ENCODE peak calls at places on chromosomes 12 and 14, in ten cellular contexts. F is sigmoid colon; T is OCI-LY7; N is pancreas; R is IMR-90; Q is cardiac muscle cell; M is A549; W is naive thymus-derived CD4-positive, alpha-beta T cell; L is foreskin keratinocyte; O is lung. D is an unnamed sample. For H3K4me1, the result is how much of the 10 kb centered on the place peaks cover.

GRCh38 chr14:91737619-91738018 is 5.7 kb upstream of the CATSPERB start:
- DNase-seq in F (no peak), T (no peak), N (no peak), R (no peak), Q (no peak), M (no peak), W (no peak), L (peak), O (no peak), D (no peak)

GRCh38 chr12:54525383-54525782 is 24.0 kb upstream of the PDE1B start:
- DNase-seq in F (no peak), T (no peak), N (no peak), R (no peak), Q (no peak), M (no peak), W (no peak), L (no peak), O (no peak), D (no peak)

GRCh38 chr14:93096923-93097322 is 18.8 kb downstream of the ITPK1 start:
- DNase-seq in F (no peak), T (no peak), N (no peak), R (no peak), Q (no peak), M (no peak), W (no peak), L (no peak), O (no peak), D (peak)

GRCh38 chr14:69682607-69683263 is 71.3 kb downstream of the SUSD6 start:
- DNase-seq in F (no peak), T (no peak), N (no peak), R (no peak), Q (no peak), M (no peak), W (no peak), L (no peak), O (no peak), D (no peak)

GRCh38 chr14:58078471-58078870 is 73.5 kb downstream of the ARMH4 start:
- DNase-seq in F (no peak), T (no peak), N (no peak), R (peak), Q (no peak), M (no peak), W (no peak), L (no peak), O (no peak), D (no peak)

GRCh38 chr14:20848955-20849570 is 42.1 kb upstream of the RNASE3 start:
- DNase-seq in F (no peak), T (no peak), N (no peak), R (no peak), Q (no peak), M (peak), W (no peak), L (no peak), O (no peak), D (no peak)

GRCh38 chr12:68137278-68137930 is 22.1 kb downstream of the IFNG start:
- DNase-seq in F (no peak), T (no peak), N (no peak), R (no peak), Q (no peak), M (no peak), W (peak), L (no peak), O (no peak), D (no peak)

GRCh38 chr14:33512201-33512600 is 438.7 kb downstream of the EGLN3 start:
- DNase-seq in F (no peak), T (no peak), N (no peak), R (no peak), Q (no peak), M (no peak), W (no peak), L (peak), O (no peak), D (no peak)

GRCh38 chr12:39427360-39427808 is 15.5 kb downstream of the KIF21A start:
- DNase-seq in F (no peak), T (no peak), N (no peak), R (no peak), Q (no peak), M (peak), W (no peak), L (no peak), O (no peak), D (no peak)

GRCh38 chr14:31261859-31262739 is 54.5 kb upstream of the HECTD1 start:
- DNase-seq in F (peak), T (no peak), N (no peak), R (peak), Q (no peak), M (peak), W (no peak), L (no peak), O (peak), D (no peak)

GRCh38 chr14:61183486-61183885 is 97.7 kb downstream of the TMEM30B start:
- DNase-seq in F (no peak), T (no peak), N (no peak), R (no peak), Q (no peak), M (no peak), W (no peak), L (no peak), O (no peak), D (no peak)

GRCh38 chr14:26526132-26526531 is 71.7 kb downstream of the NOVA1 start:
- DNase-seq in F (no peak), T (no peak), N (no peak), R (peak), Q (no peak), M (no peak), W (no peak), L (no peak), O (no peak), D (no peak)

GRCh38 chr14:95095991-95096390 is 61.3 kb downstream of the DICER1 start:
- DNase-seq in F (no peak), T (no peak), N (no peak), R (no peak), Q (peak), M (no peak), W (no peak), L (no peak), O (no peak), D (no peak)

GRCh38 chr12:129827985-129828384 is 75.8 kb downstream of the TMEM132D start:
- DNase-seq in F (no peak), T (no peak), N (no peak), R (no peak), Q (no peak), M (no peak), W (no peak), L (no peak), O (no peak), D (no peak)

GRCh38 chr14:89121961-89122675 is 294.9 kb downstream of the FOXN3 start:
- DNase-seq in F (no peak), T (no peak), N (no peak), R (no peak), Q (no peak), M (no peak), W (no peak), L (no peak), O (no peak), D (no peak)

GRCh38 chr12:102023343-102023930 is 38.4 kb downstream of the WASHC3 start:
- DNase-seq in F (no peak), T (no peak), N (no peak), R (peak), Q (no peak), M (no peak), W (no peak), L (no peak), O (no peak), D (no peak)

GRCh38 chr14:78997811-78998210 is 827.6 kb downstream of the NRXN3 start:
- DNase-seq in F (peak), T (no peak), N (no peak), R (peak), Q (peak), M (no peak), W (no peak), L (no peak), O (no peak), D (no peak)

GRCh38 chr12:123942911-123943648 is 29.6 kb downstream of the CCDC92 start:
- DNase-seq in F (no peak), T (no peak), N (no peak), R (peak), Q (no peak), M (no peak), W (no peak), L (no peak), O (no peak), D (no peak)

GRCh38 chr12:66428261-66428660 is 126.0 kb downstream of the HELB start:
- DNase-seq in F (no peak), T (no peak), N (no peak), R (no peak), Q (no peak), M (no peak), W (no peak), L (no peak), O (no peak), D (no peak)

GRCh38 chr12:82931349-82932116 is 244.8 kb downstream of the TMTC2 start:
- DNase-seq in F (no peak), T (no peak), N (no peak), R (no peak), Q (no peak), M (no peak), W (no peak), L (peak), O (no peak), D (no peak)

GRCh38 chr14:105899657-105900397 is 373.4 kb downstream of the TMEM121 start:
- DNase-seq in F (no peak), T (no peak), N (no peak), R (no peak), Q (no peak), M (no peak), W (no peak), L (no peak), O (no peak), D (peak)

GRCh38 chr14:37593496-37594237 is 1.4 kb downstream of the FOXA1 start:
- DNase-seq in F (no peak), T (no peak), N (no peak), R (no peak), Q (no peak), M (no peak), W (no peak), L (no peak), O (no peak), D (no peak)

GRCh38 chr14:75443203-75443969 is 15.6 kb downstream of the JDP2 start:
- DNase-seq in F (no peak), T (no peak), N (no peak), R (no peak), Q (no peak), M (no peak), W (no peak), L (no peak), O (no peak), D (no peak)

GRCh38 chr12:109910969-109911348 is 10.9 kb downstream of the TCHP start:
- DNase-seq in F (no peak), T (peak), N (no peak), R (peak), Q (no peak), M (peak), W (no peak), L (no peak), O (no peak), D (no peak)

GRCh38 chr12:27549801-27550652 is 26.0 kb downstream of the PPFIBP1 start:
- DNase-seq in F (peak), T (no peak), N (peak), R (peak), Q (peak), M (peak), W (no peak), L (peak), O (peak), D (peak)

GRCh38 chr12:1527789-1528188 is 66.6 kb downstream of the FBXL14 start:
- DNase-seq in F (no peak), T (no peak), N (no peak), R (peak), Q (no peak), M (no peak), W (no peak), L (peak), O (no peak), D (no peak)

GRCh38 chr14:101355284-101355683 is 206.0 kb upstream of the DIO3 start:
- DNase-seq in F (peak), T (no peak), N (no peak), R (no peak), Q (no peak), M (no peak), W (no peak), L (no peak), O (peak), D (no peak)

GRCh38 chr12:39619316-39619659 is 315 bp downstream of the ABCD2 start:
- DNase-seq in F (no peak), T (peak), N (no peak), R (no peak), Q (no peak), M (no peak), W (no peak), L (no peak), O (no peak), D (no peak)

GRCh38 chr12:84983289-84983688 is 52.8 kb downstream of the TSPAN19 start:
- DNase-seq in F (no peak), T (no peak), N (no peak), R (no peak), Q (no peak), M (no peak), W (no peak), L (no peak), O (no peak), D (no peak)

GRCh38 chr14:72610831-72611200 is 283.1 kb downstream of the DPF3 start:
- DNase-seq in F (no peak), T (no peak), N (no peak), R (no peak), Q (no peak), M (no peak), W (no peak), L (no peak), O (no peak), D (no peak)

GRCh38 chr12:120231316-120232011 is 30.6 kb upstream of the RPLP0 start:
- DNase-seq in F (peak), T (peak), N (peak), R (peak), Q (no peak), M (peak), W (peak), L (peak), O (peak), D (no peak)

GRCh38 chr14:33150662-33151061 is 212.0 kb downstream of the NPAS3 start:
- DNase-seq in F (no peak), T (no peak), N (no peak), R (no peak), Q (no peak), M (no peak), W (no peak), L (no peak), O (no peak), D (no peak)

GRCh38 chr14:61885203-61885961 is 123.2 kb downstream of the SNAPC1 start:
- DNase-seq in F (no peak), T (no peak), N (no peak), R (no peak), Q (no peak), M (no peak), W (no peak), L (no peak), O (no peak), D (no peak)

GRCh38 chr12:28057856-28058615 is 85.5 kb upstream of the PTHLH start:
- DNase-seq in F (no peak), T (no peak), N (no peak), R (peak), Q (no peak), M (no peak), W (no peak), L (peak), O (no peak), D (no peak)

GRCh38 chr12:32917094-32917611 is 20.6 kb upstream of the PKP2 start:
- DNase-seq in F (no peak), T (no peak), N (no peak), R (no peak), Q (no peak), M (no peak), W (no peak), L (peak), O (no peak), D (no peak)

GRCh38 chr12:5556033-5556614 is 124.2 kb downstream of the NTF3 start:
- DNase-seq in F (no peak), T (peak), N (no peak), R (no peak), Q (no peak), M (peak), W (no peak), L (peak), O (no peak), D (no peak)

GRCh38 chr12:13208533-13209278 is 12.2 kb downstream of the EMP1 start:
- DNase-seq in F (no peak), T (no peak), N (no peak), R (peak), Q (peak), M (peak), W (no peak), L (peak), O (no peak), D (no peak)
- H3K4me1 ChIP-seq in F (under half), T (under half), N (under half), R (under half), Q (under half), M (half or more), W (under half), L (half or more), O (under half), D (under half)

DNA sequence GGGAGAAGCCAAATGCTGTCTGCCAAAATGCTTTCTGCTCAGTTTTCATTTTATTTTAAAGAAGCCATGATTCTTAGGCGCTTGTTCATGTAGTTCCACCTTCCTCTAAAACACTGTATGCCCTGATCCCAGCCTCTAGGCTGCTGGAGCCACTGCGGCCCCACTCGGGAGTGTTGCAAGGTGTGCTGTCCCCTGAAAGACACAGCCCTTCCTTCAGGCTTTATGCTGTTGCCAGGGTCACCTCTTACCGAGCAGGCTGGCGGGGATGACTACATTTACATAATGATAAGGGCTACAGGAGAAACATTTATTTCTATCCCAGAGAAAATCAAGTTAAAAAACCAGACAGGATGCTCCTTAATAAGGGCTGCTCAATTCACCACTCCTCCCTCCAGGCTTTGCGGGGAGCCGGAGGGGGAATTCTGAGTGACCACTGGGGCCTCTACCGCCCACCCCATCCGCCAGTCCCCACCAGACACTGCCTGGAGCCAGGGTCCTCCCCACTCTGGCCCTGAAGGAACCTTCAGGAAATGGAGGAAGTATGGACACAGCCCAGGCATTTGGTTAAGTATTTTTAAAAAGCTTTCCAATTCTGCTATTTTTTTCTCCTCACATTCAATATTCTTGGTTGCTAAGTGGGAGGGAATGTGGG is 200.7 kb downstream of the TTC7B start:
- DNase-seq in F (peak), T (no peak), N (no peak), R (no peak), Q (no peak), M (no peak), W (no peak), L (no peak), O (no peak), D (no peak)
- H3K27ac ChIP-seq in F (peak), T (no peak), N (no peak), R (no peak), Q (no peak), M (no peak), W (no peak), L (no peak), O (no peak), D (peak)

DNA sequence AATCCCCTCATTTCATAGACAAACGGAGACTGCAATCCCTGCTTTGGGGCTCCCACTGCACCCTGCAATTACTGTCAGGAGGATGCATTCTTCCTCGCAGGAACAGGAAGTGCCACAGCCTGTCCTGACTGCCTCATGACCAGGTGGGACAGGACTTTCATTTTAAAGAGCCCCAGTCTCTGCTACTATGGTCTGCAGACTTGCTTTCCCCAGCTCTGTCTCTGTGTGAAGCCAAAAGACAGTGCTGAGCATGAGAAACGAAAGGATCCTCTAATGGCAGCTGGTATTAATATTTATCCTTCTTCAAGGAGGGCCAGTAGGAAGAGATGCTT is 60.0 kb upstream of the PNMA1 start:
- DNase-seq in F (peak), T (peak), N (no peak), R (no peak), Q (no peak), M (no peak), W (no peak), L (no peak), O (no peak), D (no peak)
- H3K4me1 ChIP-seq in F (half or more), T (half or more), N (under half), R (under half), Q (under half), M (under half), W (half or more), L (under half), O (under half), D (under half)

DNA sequence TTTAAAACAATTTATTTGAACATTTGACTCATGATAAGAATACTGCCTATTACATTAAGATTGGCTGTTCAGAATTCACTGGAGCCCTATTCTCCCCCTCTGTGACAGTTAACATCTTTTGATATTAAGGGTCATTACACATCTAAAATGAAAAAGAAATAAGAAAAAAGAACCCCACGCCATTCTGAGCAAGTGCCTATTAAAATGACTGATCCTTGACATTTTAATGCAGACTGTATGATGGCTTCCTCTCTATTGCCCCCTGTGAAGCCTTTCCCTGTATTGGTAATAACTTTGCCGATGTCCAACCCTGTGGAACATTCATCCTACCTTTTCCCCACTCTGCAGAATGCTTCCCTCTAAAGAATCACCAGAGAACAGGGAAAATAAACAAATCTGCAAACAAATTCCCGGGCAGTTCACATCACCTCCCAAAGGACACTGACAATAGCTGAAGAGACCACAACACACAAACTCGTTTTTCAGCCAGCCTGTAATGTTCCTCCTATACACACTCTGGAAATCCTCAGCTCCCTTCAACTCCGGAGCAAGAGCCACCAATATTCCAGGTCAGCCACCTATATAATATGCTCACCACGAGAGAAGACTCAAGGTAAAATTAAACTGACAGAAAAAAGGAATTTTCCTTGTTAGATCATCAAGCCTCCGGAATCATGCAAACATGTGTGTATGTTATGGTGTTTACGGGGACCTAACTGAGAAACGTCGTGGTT is 2.1 kb downstream of the NIN start:
- DNase-seq in F (no peak), T (no peak), N (no peak), R (no peak), Q (no peak), M (no peak), W (no peak), L (no peak), O (no peak), D (no peak)
- H3K27ac ChIP-seq in F (no peak), T (peak), N (no peak), R (no peak), Q (no peak), M (no peak), W (peak), L (no peak), O (no peak), D (no peak)

GRCh38 chr14:68284834-68285233 is 465.3 kb downstream of the RAD51B start:
- DNase-seq in F (no peak), T (peak), N (no peak), R (no peak), Q (no peak), M (no peak), W (no peak), L (no peak), O (no peak), D (no peak)

GRCh38 chr14:68285421-68286179 is 466.0 kb downstream of the RAD51B start:
- DNase-seq in F (no peak), T (peak), N (no peak), R (no peak), Q (no peak), M (no peak), W (peak), L (no peak), O (no peak), D (no peak)

GRCh38 chr14:68282479-68283377 is 463.1 kb downstream of the RAD51B start:
- DNase-seq in F (no peak), T (peak), N (no peak), R (no peak), Q (no peak), M (no peak), W (peak), L (no peak), O (no peak), D (no peak)

GRCh38 chr14:68283378-68284123 is 464.0 kb downstream of the RAD51B start:
- DNase-seq in F (no peak), T (peak), N (no peak), R (no peak), Q (no peak), M (no peak), W (peak), L (no peak), O (no peak), D (peak)

DNA sequence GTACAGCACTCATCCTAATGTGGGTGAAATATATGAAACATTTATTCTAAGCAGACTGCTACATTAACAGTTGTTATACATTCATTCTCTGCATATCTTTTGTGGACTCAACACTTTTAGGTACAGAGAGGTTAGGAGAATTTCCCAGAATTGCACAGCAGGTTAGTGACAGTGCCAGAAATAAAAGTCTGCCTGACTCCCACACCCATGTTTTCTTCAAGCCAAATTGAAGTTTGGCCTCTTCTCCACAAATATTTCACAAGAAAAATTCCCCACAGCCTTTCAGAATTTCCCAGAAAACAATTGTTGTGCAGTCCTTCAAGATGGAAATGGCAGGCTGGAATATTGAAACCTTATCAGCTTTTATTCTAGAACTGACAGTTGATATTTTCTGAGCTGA is 464.8 kb downstream of the RAD51B start:
- DNase-seq in F (no peak), T (no peak), N (no peak), R (no peak), Q (no peak), M (no peak), W (no peak), L (no peak), O (no peak), D (no peak)
- H3K4me1 ChIP-seq in F (under half), T (half or more), N (under half), R (under half), Q (under half), M (under half), W (half or more), L (under half), O (under half), D (under half)

D was measured in right cardiac atrium.